ENCODE peak calls at places on chromosomes 12 and 14, in seven cellular contexts. N is activated CD4-positive, CD25-positive, alpha-beta regulatory T cell treated with anti-CD3 and anti-CD28 coated beads, Interleukin-2, amount 50 U/mL, for 16 hours; S is uterus; Y is omental fat pad; P is naive thymus-derived CD8-positive, alpha-beta T cell; H is occipital lobe; M is CD8-positive, alpha-beta memory T cell. G is an unnamed sample.

GRCh38 chr14:72616811-72617210 is 277.1 kb downstream of the DPF3 start:
- DNase-seq in N (no peak), Y (no peak), M (no peak), H (no peak), P (no peak), S (no peak), G (no peak)

GRCh38 chr12:56189918-56190694 is 823 bp upstream of the SMARCC2 start:
- DNase-seq in S (peak; percentile 92), Y (peak; percentile 85), P (peak; percentile 67), N (peak; percentile 54), H (peak; percentile 68), M (peak; percentile 78), G (peak; percentile 62)

GRCh38 chr12:13980548-13981295 is 680 bp downstream of the GRIN2B start:
- DNase-seq in H (peak; percentile 73), Y (no peak), P (no peak), N (no peak), M (no peak), S (no peak), G (no peak)

GRCh38 chr14:65835501-65835900 is 423.0 kb downstream of the FUT8 start:
- DNase-seq in S (no peak), P (no peak), N (no peak), H (no peak), M (no peak), Y (no peak), G (no peak)

GRCh38 chr12:113650476-113650875 is 178.8 kb upstream of the LHX5 start:
- DNase-seq in Y (no peak), S (no peak), P (no peak), H (no peak), M (no peak), N (no peak), G (no peak)

GRCh38 chr14:79516009-79516408 is 695.3 kb downstream of the DIO2 start:
- DNase-seq in M (no peak), H (no peak), S (no peak), Y (no peak), N (no peak), P (no peak), G (no peak)

GRCh38 chr14:29643415-29644206 is 284.0 kb downstream of the PRKD1 start:
- DNase-seq in S (no peak), M (no peak), H (no peak), N (no peak), P (no peak), Y (no peak), G (no peak)

GRCh38 chr14:93984987-93985410 is 8.6 kb upstream of the ASB2 start:
- DNase-seq in Y (no peak), S (peak; percentile 51), H (peak; percentile 65), P (no peak), M (no peak), N (no peak), G (no peak)

GRCh38 chr14:69531135-69531534 is 43.5 kb downstream of the CCDC177 start:
- DNase-seq in H (no peak), P (no peak), S (no peak), M (no peak), N (no peak), Y (no peak), G (no peak)

GRCh38 chr12:120432772-120433525 is 5.0 kb upstream of the COX6A1 start:
- DNase-seq in M (no peak), Y (no peak), H (no peak), S (no peak), N (no peak), P (no peak), G (no peak)

GRCh38 chr12:58873496-58873895 is 46.8 kb downstream of the LRIG3 start:
- DNase-seq in M (no peak), S (no peak), N (no peak), Y (no peak), H (no peak), P (no peak), G (no peak)

GRCh38 chr14:43795600-43796228 is 711.4 kb downstream of the FSCB start:
- DNase-seq in H (no peak), Y (no peak), N (no peak), S (no peak), P (no peak), M (no peak), G (no peak)

GRCh38 chr12:3458041-3458440 is 33.0 kb upstream of the PRMT8 start:
- DNase-seq in M (no peak), P (no peak), H (no peak), Y (no peak), S (no peak), N (no peak), G (no peak)

GRCh38 chr14:68784298-68784910 is 8.5 kb downstream of the ZFP36L1 start:
- DNase-seq in M (no peak), P (no peak), N (no peak), H (no peak), S (peak; percentile 45), Y (no peak), G (no peak)

GRCh38 chr14:34750670-34751069 is 36.3 kb upstream of the CFL2 start:
- DNase-seq in P (no peak), N (no peak), M (no peak), S (no peak), Y (no peak), H (no peak), G (no peak)

GRCh38 chr14:32576088-32576795 is 247.1 kb downstream of the AKAP6 start:
- DNase-seq in M (no peak), Y (no peak), H (peak; percentile 32), P (peak; percentile 2), N (peak; percentile 4), S (peak; percentile 36), G (peak; percentile 15)

GRCh38 chr12:94186461-94187237 is 38.3 kb downstream of the PLXNC1 start:
- DNase-seq in S (peak; percentile 76), H (peak; percentile 81), M (no peak), Y (peak; percentile 33), P (no peak), N (no peak), G (no peak)

GRCh38 chr14:26841920-26842741 is 244.3 kb upstream of the NOVA1 start:
- DNase-seq in Y (peak; percentile 49), H (no peak), M (no peak), P (no peak), N (no peak), S (peak; percentile 66), G (no peak)

GRCh38 chr12:26874501-26875296 is 41.7 kb upstream of the ITPR2 start:
- DNase-seq in P (no peak), M (no peak), S (no peak), Y (no peak), H (no peak), N (no peak), G (no peak)